ENCODE peak calls at places on chromosome 1, in seven cellular contexts. V, C, D, R, P, O and G are unnamed samples.

GRCh38 chr1:161978011-161978790 is 45.5 kb downstream of the OLFML2B start:
- DNase-seq in V (no peak), O (no peak), C (no peak), P (no peak), R (no peak), D (no peak), G (no peak)

GRCh38 chr1:12159826-12160225 is 7.0 kb upstream of the TNFRSF1B start:
- DNase-seq in R (no peak), V (no peak), O (no peak), C (no peak), P (no peak), D (no peak), G (no peak)

GRCh38 chr1:64550946-64551345 is 81.0 kb downstream of the CACHD1 start:
- DNase-seq in O (no peak), V (no peak), R (no peak), C (no peak), D (no peak), P (no peak), G (no peak)

GRCh38 chr1:162256287-162256686 is 120.4 kb downstream of the SPATA46 start:
- DNase-seq in O (no peak), C (no peak), V (no peak), D (no peak), R (no peak), P (no peak), G (no peak)

GRCh38 chr1:54475357-54476230 is 69.4 kb upstream of the SSBP3 start:
- DNase-seq in P (no peak), O (no peak), V (no peak), C (no peak), R (no peak), D (no peak), G (no peak)

GRCh38 chr1:218658899-218659298 is 313.8 kb downstream of the TGFB2 start:
- DNase-seq in R (no peak), C (no peak), V (no peak), P (no peak), D (no peak), O (no peak), G (no peak)

GRCh38 chr1:204203206-204203767 is 7.0 kb upstream of the KISS1 start:
- DNase-seq in R (no peak), O (no peak), V (no peak), C (no peak), P (no peak), D (no peak), G (no peak)

GRCh38 chr1:209512821-209513220 is 70.7 kb upstream of the CAMK1G start:
- DNase-seq in R (no peak), V (no peak), C (no peak), O (no peak), P (no peak), D (no peak), G (no peak)

GRCh38 chr1:183810172-183810571 is 5.3 kb downstream of the RGL1 start:
- DNase-seq in D (no peak), V (no peak), P (no peak), C (peak; percentile 6), O (no peak), R (peak; percentile 52), G (no peak)

GRCh38 chr1:197471248-197472035 is 203.4 kb downstream of the CRB1 start:
- DNase-seq in C (no peak), O (no peak), R (no peak), P (no peak), V (no peak), D (no peak), G (no peak)

GRCh38 chr1:186183219-186183618 is 191.8 kb downstream of the TPR start:
- DNase-seq in P (no peak), V (no peak), O (no peak), C (peak; percentile 11), D (no peak), R (no peak), G (no peak)

GRCh38 chr1:167328762-167329483 is 108.2 kb downstream of the POU2F1 start:
- DNase-seq in C (no peak), P (no peak), O (peak; percentile 35), V (no peak), R (no peak), D (no peak), G (peak; percentile 13)

GRCh38 chr1:157147906-157148717 is 9.9 kb upstream of the ETV3 start:
- DNase-seq in V (no peak), C (no peak), D (no peak), O (peak; percentile 24), P (no peak), R (no peak), G (no peak)

GRCh38 chr1:233440952-233441401 is 113.5 kb downstream of the MAP3K21 start:
- DNase-seq in R (no peak), C (no peak), D (no peak), O (peak; percentile 62), P (no peak), V (no peak), G (peak; percentile 7)

GRCh38 chr1:15249032-15249601 is 2.1 kb downstream of the FHAD1 start:
- DNase-seq in R (no peak), P (no peak), V (peak; percentile 21), C (no peak), O (no peak), D (no peak), G (no peak)

GRCh38 chr1:114093624-114094302 is 59.9 kb downstream of the SYT6 start:
- DNase-seq in V (no peak), C (no peak), R (no peak), O (no peak), D (no peak), P (no peak), G (no peak)

GRCh38 chr1:149917590-149918144 is at the start of gene SV2A:
- DNase-seq in P (no peak), V (peak; percentile 38), D (no peak), C (no peak), R (peak; percentile 72), O (no peak), G (no peak)

GRCh38 chr1:7576946-7577657 is 194.0 kb upstream of the VAMP3 start:
- DNase-seq in P (no peak), C (no peak), R (peak; percentile 16), D (no peak), O (peak; percentile 51), V (no peak), G (no peak)

GRCh38 chr1:101592861-101593260 is 356.0 kb downstream of the S1PR1 start:
- DNase-seq in C (no peak), P (no peak), V (no peak), O (no peak), R (no peak), D (no peak), G (no peak)

GRCh38 chr1:215595231-215595630 is 28.1 kb downstream of the KCTD3 start:
- DNase-seq in C (no peak), O (no peak), R (no peak), V (no peak), D (no peak), P (no peak), G (no peak)

GRCh38 chr1:240385985-240386978 is 225.7 kb downstream of the GREM2 start:
- DNase-seq in V (no peak), D (no peak), O (no peak), C (no peak), P (no peak), R (no peak), G (no peak)

GRCh38 chr1:205449750-205450443 is 5.9 kb downstream of the BLACAT1 start:
- DNase-seq in V (no peak), D (no peak), R (no peak), P (no peak), O (peak; percentile 94), C (no peak), G (no peak)

GRCh38 chr1:156342556-156342955 is 4.2 kb downstream of the TSACC start:
- DNase-seq in O (no peak), C (no peak), D (no peak), R (no peak), P (no peak), V (no peak), G (no peak)

GRCh38 chr1:18938008-18938706 is 18.3 kb downstream of the IFFO2 start:
- DNase-seq in R (no peak), V (no peak), O (no peak), C (no peak), P (no peak), D (no peak), G (no peak)

GRCh38 chr1:181033128-181033798 is 520 bp upstream of the MR1 start:
- DNase-seq in C (peak; percentile 59), R (peak; percentile 64), O (peak; percentile 48), P (no peak), D (no peak), V (no peak), G (no peak)

GRCh38 chr1:153539395-153540093 is 1.2 kb downstream of the S100A5 start:
- DNase-seq in D (no peak), C (no peak), R (no peak), P (no peak), V (no peak), O (no peak), G (no peak)
- H3K4me1 ChIP-seq in D (peaks cover 48% of the 10 kb centered on the region), C (peaks cover 26% of the 10 kb centered on the region), R (no peaks in the 10 kb centered on the region), P (peaks cover 97% of the 10 kb centered on the region), V (peaks cover 69% of the 10 kb centered on the region), O (peaks cover 74% of the 10 kb centered on the region), G (peaks cover 39% of the 10 kb centered on the region)

GRCh38 chr1:234529095-234529494 is 50.1 kb upstream of the TARBP1 start:
- DNase-seq in R (no peak), P (no peak), D (no peak), C (no peak), V (no peak), O (no peak), G (no peak)
- H3K27ac ChIP-seq in R (no peak overlapping the region), P (peak overlapping the region; percentile 99), D (peak overlapping the region; percentile 98), C (peak overlapping the region; percentile 98), V (no peak overlapping the region), O (no peak overlapping the region), G (peak overlapping the region; percentile 96)

GRCh38 chr1:193786041-193786440 is 599.6 kb upstream of the B3GALT2 start:
- DNase-seq in D (no peak), O (no peak), C (no peak), P (no peak), R (no peak), V (no peak), G (no peak)

DNA sequence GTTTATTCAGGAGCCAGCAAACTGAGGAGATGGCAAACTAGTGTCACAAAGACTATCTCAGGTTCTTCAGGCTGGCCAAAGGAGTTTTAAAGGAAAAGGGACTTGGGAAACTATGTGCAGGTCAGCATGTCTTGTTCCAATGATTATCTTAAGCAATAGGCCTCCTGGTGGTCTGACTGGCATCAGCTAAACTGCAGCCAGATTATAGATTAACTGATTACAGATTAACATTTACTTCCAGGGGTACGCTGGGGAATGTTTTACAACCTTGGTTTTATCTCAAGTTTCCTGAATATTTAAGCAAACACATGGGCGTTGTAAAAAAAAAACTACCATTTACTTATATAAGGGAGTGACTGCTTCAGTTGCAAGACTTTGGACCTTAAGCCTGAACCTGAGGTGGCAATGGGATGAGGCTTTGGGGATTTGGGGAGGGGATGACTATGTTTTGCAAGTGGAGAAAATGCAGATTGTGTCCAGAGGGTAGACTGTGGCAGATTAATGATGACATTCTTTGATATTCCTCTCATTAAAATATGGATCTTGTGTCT is 600.7 kb upstream of the B3GALT2 start:
- DNase-seq in C (no peak), D (no peak), P (no peak), O (no peak), V (no peak), R (no peak), G (no peak)
- H3K4me1 ChIP-seq in C (no peaks in the 10 kb centered on the region), D (no peaks in the 10 kb centered on the region), P (no peaks in the 10 kb centered on the region), O (no peaks in the 10 kb centered on the region), V (no peaks in the 10 kb centered on the region), R (no peaks in the 10 kb centered on the region), G (no peaks in the 10 kb centered on the region)

DNA sequence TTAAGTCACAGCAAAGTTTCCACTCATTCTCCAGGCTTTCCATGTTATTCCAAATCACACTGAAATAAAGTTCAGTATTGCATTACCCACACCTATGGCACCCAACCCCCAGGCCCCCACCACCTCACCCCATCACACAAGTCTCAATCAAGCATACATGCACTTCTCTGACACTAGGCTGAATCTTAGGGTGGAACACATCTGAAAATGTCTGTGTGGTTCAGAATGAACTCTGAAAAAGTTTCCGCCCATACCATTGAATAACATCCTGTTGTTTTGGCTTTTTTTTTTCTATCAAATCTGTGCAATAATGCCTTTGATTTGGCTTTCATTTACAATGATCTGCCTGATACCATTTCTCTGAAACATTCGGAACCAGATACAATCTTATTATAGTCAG is 25.8 kb upstream of the LRRC8C start:
- DNase-seq in D (no peak), R (no peak), C (no peak), V (no peak), O (no peak), P (no peak), G (no peak)
- H3K27ac ChIP-seq in D (peak overlapping the region; percentile 84), R (no peak overlapping the region), C (no peak overlapping the region), V (peak overlapping the region; percentile 70), O (no peak overlapping the region), P (no peak overlapping the region), G (peak overlapping the region; percentile 81)